ENCODE peak calls at places on chromosomes 12 and 14, in ten cellular contexts. Q, G, M, S, T, P, D, F, E and A are unnamed samples.

GRCh38 chr12:68334136-68334535 is 2.0 kb upstream of the MDM1 start:
- DNase-seq in Q (peak; percentile 60), G (no peak), M (no peak), S (no peak), T (peak; percentile 41), P (peak; percentile 22), D (no peak), F (peak; percentile 8), E (peak; percentile 73), A (peak; percentile 20)

GRCh38 chr12:59041241-59042121 is 121.2 kb upstream of the LRIG3 start:
- DNase-seq in Q (peak; percentile 57), G (peak; percentile 34), M (no peak), S (no peak), T (no peak), P (no peak), D (no peak), F (no peak), E (no peak), A (peak; percentile 89)

GRCh38 chr12:42213954-42214426 is 24.1 kb downstream of the YAF2 start:
- DNase-seq in Q (no peak), G (peak; percentile 13), M (peak; percentile 45), S (peak; percentile 83), T (no peak), P (peak; percentile 36), D (no peak), F (no peak), E (no peak), A (peak; percentile 24)

GRCh38 chr14:73741876-73742519 is 27.8 kb upstream of the PNMA1 start:
- DNase-seq in Q (no peak), G (no peak), M (no peak), S (no peak), T (no peak), P (no peak), D (no peak), F (peak; percentile 11), E (peak; percentile 71), A (peak; percentile 41)

GRCh38 chr14:96911499-96912130 is 114.4 kb downstream of the VRK1 start:
- DNase-seq in Q (no peak), G (no peak), M (no peak), S (no peak), T (no peak), P (no peak), D (no peak), F (no peak), E (no peak), A (no peak)

GRCh38 chr14:72701610-72702009 is 192.3 kb downstream of the DPF3 start:
- DNase-seq in Q (no peak), G (no peak), M (peak; percentile 34), S (no peak), T (no peak), P (peak; percentile 31), D (no peak), F (no peak), E (peak; percentile 55), A (no peak)

GRCh38 chr14:80465541-80466220 is 254.4 kb upstream of the DIO2 start:
- DNase-seq in Q (no peak), G (no peak), M (no peak), S (no peak), T (no peak), P (no peak), D (no peak), F (no peak), E (no peak), A (no peak)

GRCh38 chr12:14618990-14619389 is 51.3 kb upstream of the PLBD1 start:
- DNase-seq in Q (peak; percentile 37), G (no peak), M (no peak), S (no peak), T (peak; percentile 51), P (no peak), D (peak; percentile 76), F (peak; percentile 65), E (peak; percentile 61), A (peak; percentile 19)

GRCh38 chr14:96683575-96684289 is 113.5 kb upstream of the VRK1 start:
- DNase-seq in Q (no peak), G (no peak), M (no peak), S (no peak), T (no peak), P (no peak), D (no peak), F (no peak), E (no peak), A (no peak)

GRCh38 chr12:78002878-78003277 is 172.2 kb downstream of the NAV3 start:
- DNase-seq in Q (peak; percentile 6), G (no peak), M (no peak), S (no peak), T (no peak), P (no peak), D (no peak), F (peak; percentile 17), E (no peak), A (no peak)

GRCh38 chr12:93569301-93569655 is 3.2 kb upstream of the SOCS2 start:
- DNase-seq in Q (no peak), G (no peak), M (no peak), S (no peak), T (no peak), P (no peak), D (no peak), F (no peak), E (no peak), A (no peak)
- H3K27ac ChIP-seq in Q (peak overlapping the region; percentile 94), G (peak overlapping the region; percentile 97), M (peak overlapping the region; percentile 97), S (peak overlapping the region; percentile 95), T (no peak overlapping the region), P (peak overlapping the region; percentile 98), D (no peak overlapping the region), F (no peak overlapping the region), E (no peak overlapping the region), A (no peak overlapping the region)

GRCh38 chr14:37594916-37595808 is at the start of the genes FOXA1 and TTC6:
- DNase-seq in Q (peak; percentile 83), G (peak; percentile 85), M (no peak), S (no peak), T (peak; percentile 79), P (no peak), D (no peak), F (no peak), E (peak; percentile 84), A (no peak)
- H3K27ac ChIP-seq in Q (peak within 1 kb of the TSS; percentile 90), G (peak within 1 kb of the TSS; percentile 96), M (no peak within 1 kb of the TSS), S (no peak within 1 kb of the TSS), T (no peak within 1 kb of the TSS), P (no peak within 1 kb of the TSS), D (no peak within 1 kb of the TSS), F (no peak within 1 kb of the TSS), E (no peak within 1 kb of the TSS), A (no peak within 1 kb of the TSS)

GRCh38 chr14:99260116-99260515 is 11.9 kb downstream of the BCL11B start:
- DNase-seq in Q (no peak), G (no peak), M (no peak), S (no peak), T (no peak), P (no peak), D (no peak), F (no peak), E (no peak), A (no peak)
- H3K27ac ChIP-seq in Q (no peak overlapping the region), G (no peak overlapping the region), M (no peak overlapping the region), S (no peak overlapping the region), T (peak overlapping the region; percentile 21), P (no peak overlapping the region), D (no peak overlapping the region), F (no peak overlapping the region), E (no peak overlapping the region), A (no peak overlapping the region)

GRCh38 chr14:77936138-77936639 is 136.3 kb downstream of the ADCK1 start:
- DNase-seq in Q (no peak), G (no peak), M (no peak), S (no peak), T (no peak), P (no peak), D (no peak), F (no peak), E (no peak), A (no peak)
- H3K27ac ChIP-seq in Q (no peak overlapping the region), G (no peak overlapping the region), M (no peak overlapping the region), S (no peak overlapping the region), T (no peak overlapping the region), P (no peak overlapping the region), D (no peak overlapping the region), F (no peak overlapping the region), E (no peak overlapping the region), A (no peak overlapping the region)